ENCODE peak calls at places on chromosomes 6 and 20, in five cellular contexts. D is lung, Y is AG04450, V is uterus, S is HTR-8/SVneo. I is an unnamed sample.

GRCh38 chr6:55694148-55694547 is 115.2 kb upstream of the HMGCLL1 start:
- DNase-seq in D (no peak), Y (peak), V (no peak), S (peak), I (peak)

GRCh38 chr6:132614554-132614953 is 9.5 kb downstream of the TAAR2 start:
- DNase-seq in D (no peak), Y (no peak), V (no peak), S (no peak), I (no peak)

GRCh38 chr6:166624275-166624674 is 2.8 kb downstream of the RPS6KA2 start:
- DNase-seq in D (peak), Y (no peak), V (peak), S (no peak), I (no peak)

GRCh38 chr20:12049125-12049524 is 131.4 kb downstream of the BTBD3 start:
- DNase-seq in D (no peak), Y (peak), V (no peak), S (no peak), I (no peak)

GRCh38 chr6:151675746-151676459 is 131.6 kb upstream of the ESR1 start:
- DNase-seq in D (peak), Y (no peak), V (no peak), S (peak), I (peak)

GRCh38 chr6:17705428-17705777 is 1.3 kb downstream of the NUP153 start:
- DNase-seq in D (peak), Y (peak), V (peak), S (peak), I (no peak)

GRCh38 chr6:111565316-111566221 is 40.1 kb downstream of the TRAF3IP2 start:
- DNase-seq in D (no peak), Y (no peak), V (peak), S (no peak), I (peak)

GRCh38 chr6:6537488-6537887 is 51.0 kb upstream of the LY86 start:
- DNase-seq in D (no peak), Y (no peak), V (no peak), S (no peak), I (no peak)

GRCh38 chr6:166456360-166457156 is 73.8 kb upstream of the MPC1 start:
- DNase-seq in D (no peak), Y (no peak), V (peak), S (no peak), I (no peak)

I was measured in iPS DF 19.7.